ENCODE peak calls at places on chromosome X, in eight cellular contexts. One of them, this sample, is unnamed.

GRCh38 chrX:9878141-9878875 is 88.8 kb upstream of the CLDN34 start:
- DNase-seq in left ventricle myocardium inferior: no peak
- DNase-seq in activated B cell treated with CpG ODN at 0.5 μM for 24 hours: no peak
- DNase-seq in caudate nucleus: no peak
- DNase-seq in AML-193: no peak
- DNase-seq in EL: peak; percentile 13
- DNase-seq in stimulated activated CD4-positive, alpha-beta T cell treated with anti-CD3 and anti-CD28 coated beads, Interleukin-2, amount 100 ng/mL, for 48 hours: no peak
- DNase-seq in astrocyte of the spinal cord: no peak
- DNase-seq in this sample: no peak

GRCh38 chrX:109472939-109473713 is 8.8 kb downstream of the GUCY2F start:
- DNase-seq in left ventricle myocardium inferior: no peak
- DNase-seq in activated B cell treated with CpG ODN at 0.5 μM for 24 hours: no peak
- DNase-seq in caudate nucleus: no peak
- DNase-seq in AML-193: no peak
- DNase-seq in EL: peak; percentile 16
- DNase-seq in stimulated activated CD4-positive, alpha-beta T cell treated with anti-CD3 and anti-CD28 coated beads, Interleukin-2, amount 100 ng/mL, for 48 hours: no peak
- DNase-seq in astrocyte of the spinal cord: peak; percentile 77
- DNase-seq in this sample: no peak

GRCh38 chrX:16897445-16897844 is 27.3 kb upstream of the RBBP7 start:
- DNase-seq in left ventricle myocardium inferior: no peak
- DNase-seq in activated B cell treated with CpG ODN at 0.5 μM for 24 hours: no peak
- DNase-seq in caudate nucleus: no peak
- DNase-seq in AML-193: no peak
- DNase-seq in EL: no peak
- DNase-seq in stimulated activated CD4-positive, alpha-beta T cell treated with anti-CD3 and anti-CD28 coated beads, Interleukin-2, amount 100 ng/mL, for 48 hours: no peak
- DNase-seq in astrocyte of the spinal cord: no peak
- DNase-seq in this sample: no peak

GRCh38 chrX:154056739-154057367 is 37.2 kb upstream of the IRAK1 start:
- DNase-seq in left ventricle myocardium inferior: no peak
- DNase-seq in activated B cell treated with CpG ODN at 0.5 μM for 24 hours: no peak
- DNase-seq in caudate nucleus: no peak
- DNase-seq in AML-193: peak; percentile 14
- DNase-seq in EL: no peak
- DNase-seq in stimulated activated CD4-positive, alpha-beta T cell treated with anti-CD3 and anti-CD28 coated beads, Interleukin-2, amount 100 ng/mL, for 48 hours: no peak
- DNase-seq in astrocyte of the spinal cord: no peak
- DNase-seq in this sample: no peak

GRCh38 chrX:54157561-54157960 is 25.5 kb downstream of the FAM120C start:
- DNase-seq in left ventricle myocardium inferior: no peak
- DNase-seq in activated B cell treated with CpG ODN at 0.5 μM for 24 hours: no peak
- DNase-seq in caudate nucleus: no peak
- DNase-seq in AML-193: no peak
- DNase-seq in EL: no peak
- DNase-seq in stimulated activated CD4-positive, alpha-beta T cell treated with anti-CD3 and anti-CD28 coated beads, Interleukin-2, amount 100 ng/mL, for 48 hours: no peak
- DNase-seq in astrocyte of the spinal cord: no peak
- DNase-seq in this sample: no peak

GRCh38 chrX:69165116-69165651 is at the start of gene PJA1:
- DNase-seq in left ventricle myocardium inferior: peak; percentile 76
- DNase-seq in activated B cell treated with CpG ODN at 0.5 μM for 24 hours: peak; percentile 60
- DNase-seq in caudate nucleus: peak; percentile 70
- DNase-seq in AML-193: peak; percentile 6
- DNase-seq in EL: peak; percentile 66
- DNase-seq in stimulated activated CD4-positive, alpha-beta T cell treated with anti-CD3 and anti-CD28 coated beads, Interleukin-2, amount 100 ng/mL, for 48 hours: peak; percentile 36
- DNase-seq in astrocyte of the spinal cord: peak; percentile 77
- DNase-seq in this sample: peak; percentile 77

GRCh38 chrX:123962006-123962485 is 540 bp downstream of the STAG2 start:
- DNase-seq in left ventricle myocardium inferior: no peak
- DNase-seq in activated B cell treated with CpG ODN at 0.5 μM for 24 hours: no peak
- DNase-seq in caudate nucleus: no peak
- DNase-seq in AML-193: peak; percentile 6
- DNase-seq in EL: no peak
- DNase-seq in stimulated activated CD4-positive, alpha-beta T cell treated with anti-CD3 and anti-CD28 coated beads, Interleukin-2, amount 100 ng/mL, for 48 hours: no peak
- DNase-seq in astrocyte of the spinal cord: no peak
- DNase-seq in this sample: no peak

GRCh38 chrX:14398725-14399124 is 130.6 kb upstream of the GLRA2 start:
- DNase-seq in left ventricle myocardium inferior: no peak
- DNase-seq in activated B cell treated with CpG ODN at 0.5 μM for 24 hours: no peak
- DNase-seq in caudate nucleus: no peak
- DNase-seq in AML-193: no peak
- DNase-seq in EL: peak; percentile 0
- DNase-seq in stimulated activated CD4-positive, alpha-beta T cell treated with anti-CD3 and anti-CD28 coated beads, Interleukin-2, amount 100 ng/mL, for 48 hours: no peak
- DNase-seq in astrocyte of the spinal cord: no peak
- DNase-seq in this sample: peak; percentile 17

GRCh38 chrX:71989768-71990167 is 79.1 kb downstream of the NHSL2 start:
- DNase-seq in left ventricle myocardium inferior: no peak
- DNase-seq in activated B cell treated with CpG ODN at 0.5 μM for 24 hours: no peak
- DNase-seq in caudate nucleus: no peak
- DNase-seq in AML-193: no peak
- DNase-seq in EL: peak; percentile 25
- DNase-seq in stimulated activated CD4-positive, alpha-beta T cell treated with anti-CD3 and anti-CD28 coated beads, Interleukin-2, amount 100 ng/mL, for 48 hours: no peak
- DNase-seq in astrocyte of the spinal cord: peak; percentile 55
- DNase-seq in this sample: peak; percentile 64

GRCh38 chrX:74118503-74118902 is 185.5 kb upstream of the ZCCHC13 start:
- DNase-seq in left ventricle myocardium inferior: no peak
- DNase-seq in activated B cell treated with CpG ODN at 0.5 μM for 24 hours: no peak
- DNase-seq in caudate nucleus: no peak
- DNase-seq in AML-193: peak; percentile 19
- DNase-seq in EL: peak; percentile 39
- DNase-seq in stimulated activated CD4-positive, alpha-beta T cell treated with anti-CD3 and anti-CD28 coated beads, Interleukin-2, amount 100 ng/mL, for 48 hours: no peak
- DNase-seq in astrocyte of the spinal cord: no peak
- DNase-seq in this sample: no peak

GRCh38 chrX:38156838-38157237 is 63.8 kb downstream of the SRPX start:
- DNase-seq in left ventricle myocardium inferior: no peak
- DNase-seq in activated B cell treated with CpG ODN at 0.5 μM for 24 hours: no peak
- DNase-seq in caudate nucleus: no peak
- DNase-seq in AML-193: no peak
- DNase-seq in EL: no peak
- DNase-seq in stimulated activated CD4-positive, alpha-beta T cell treated with anti-CD3 and anti-CD28 coated beads, Interleukin-2, amount 100 ng/mL, for 48 hours: no peak
- DNase-seq in astrocyte of the spinal cord: no peak
- DNase-seq in this sample: no peak

GRCh38 chrX:149871433-149871832 is 9.6 kb upstream of the MAGEA8 start:
- DNase-seq in left ventricle myocardium inferior: no peak
- DNase-seq in activated B cell treated with CpG ODN at 0.5 μM for 24 hours: no peak
- DNase-seq in caudate nucleus: no peak
- DNase-seq in AML-193: no peak
- DNase-seq in EL: no peak
- DNase-seq in stimulated activated CD4-positive, alpha-beta T cell treated with anti-CD3 and anti-CD28 coated beads, Interleukin-2, amount 100 ng/mL, for 48 hours: no peak
- DNase-seq in astrocyte of the spinal cord: no peak
- DNase-seq in this sample: no peak